ENCODE peak calls at places on chromosome 13, in six cellular contexts. V, G, L, K, E and D are unnamed samples.

GRCh38 chr13:80654638-80655249 is 313.8 kb upstream of the SPRY2 start:
- DNase-seq in V (peak), G (peak), L (no peak), K (no peak), E (no peak), D (no peak)

GRCh38 chr13:73335226-73335625 is 276.4 kb downstream of the KLF5 start:
- DNase-seq in V (no peak), G (no peak), L (no peak), K (peak), E (no peak), D (peak)

GRCh38 chr13:71758823-71759222 is 108.2 kb downstream of the DACH1 start:
- DNase-seq in V (no peak), G (no peak), L (no peak), K (no peak), E (no peak), D (no peak)

GRCh38 chr13:80224468-80224867 is 116.5 kb downstream of the SPRY2 start:
- DNase-seq in V (no peak), G (no peak), L (no peak), K (no peak), E (no peak), D (peak)

GRCh38 chr13:59304596-59304995 is 859.1 kb downstream of the DIAPH3 start:
- DNase-seq in V (no peak), G (no peak), L (no peak), K (no peak), E (no peak), D (no peak)

GRCh38 chr13:76790519-76791289 is 95.5 kb downstream of the KCTD12 start:
- DNase-seq in V (no peak), G (no peak), L (no peak), K (no peak), E (no peak), D (no peak)

GRCh38 chr13:63628310-63628709 is 2212.7 kb upstream of the PCDH20 start:
- DNase-seq in V (no peak), G (no peak), L (no peak), K (no peak), E (no peak), D (no peak)

GRCh38 chr13:19089315-19089714 is 92.3 kb downstream of the TUBA3C start:
- DNase-seq in V (no peak), G (peak), L (no peak), K (no peak), E (no peak), D (no peak)

GRCh38 chr13:24273926-24274325 is 35.5 kb upstream of the C1QTNF9 start:
- DNase-seq in V (no peak), G (no peak), L (no peak), K (no peak), E (no peak), D (no peak)

GRCh38 chr13:35552172-35552844 is 75.8 kb upstream of the MAB21L1 start:
- DNase-seq in V (no peak), G (no peak), L (no peak), K (no peak), E (no peak), D (peak)

GRCh38 chr13:102598061-102598460 is 1.3 kb downstream of the TPP2 start:
- DNase-seq in V (no peak), G (no peak), L (no peak), K (no peak), E (no peak), D (no peak)

GRCh38 chr13:20477394-20477793 is 48.3 kb downstream of the CRYL1 start:
- DNase-seq in V (no peak), G (no peak), L (no peak), K (no peak), E (no peak), D (no peak)

GRCh38 chr13:30371649-30372265 is 50.5 kb upstream of the UBE2L5 start:
- DNase-seq in V (no peak), G (peak), L (peak), K (peak), E (peak), D (peak)

GRCh38 chr13:74920945-74921725 is 560.8 kb downstream of the TBC1D4 start:
- DNase-seq in V (no peak), G (no peak), L (no peak), K (no peak), E (no peak), D (no peak)

GRCh38 chr13:71858647-71859046 is 8.4 kb downstream of the DACH1 start:
- DNase-seq in V (no peak), G (no peak), L (no peak), K (no peak), E (no peak), D (no peak)

GRCh38 chr13:77409412-77409811 is 82.5 kb upstream of the MYCBP2 start:
- DNase-seq in V (no peak), G (no peak), L (no peak), K (no peak), E (no peak), D (no peak)

GRCh38 chr13:95226932-95227718 is 74.1 kb downstream of the ABCC4 start:
- DNase-seq in V (no peak), G (no peak), L (no peak), K (peak), E (no peak), D (no peak)
- H3K27ac ChIP-seq in V (peak), G (no peak), L (no peak), K (peak), E (no peak), D (no peak)

DNA sequence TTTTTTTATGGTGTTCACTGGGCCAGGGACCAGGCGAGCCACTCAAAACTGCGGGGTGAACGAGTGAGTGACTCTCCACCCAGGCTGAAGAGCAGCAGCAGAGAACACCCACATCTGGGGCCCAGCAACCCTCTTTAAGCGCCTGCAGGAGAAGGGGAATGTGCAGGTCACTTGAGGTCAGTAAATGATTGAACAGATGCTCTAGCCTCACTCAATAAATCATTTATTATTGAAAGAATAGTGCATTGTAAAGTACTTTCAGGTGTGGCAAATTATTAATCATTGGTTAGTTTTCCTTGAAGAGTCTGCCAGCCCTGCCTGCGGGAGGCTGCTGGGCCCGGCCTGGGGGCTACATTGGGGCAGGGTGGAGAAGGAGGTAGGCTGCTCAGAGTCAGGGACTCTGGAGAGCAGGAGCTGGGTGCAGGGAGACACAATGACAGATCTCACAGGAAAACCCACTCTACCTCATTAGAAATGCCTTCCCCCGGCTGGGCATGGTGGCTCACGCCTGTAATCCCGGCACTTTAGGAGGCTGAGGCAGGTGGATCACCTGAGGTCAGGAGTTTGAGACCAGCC is 42.5 kb downstream of the ABCC4 start:
- DNase-seq in V (no peak), G (no peak), L (no peak), K (no peak), E (no peak), D (no peak)
- H3K27ac ChIP-seq in V (no peak), G (no peak), L (no peak), K (peak), E (no peak), D (no peak)

DNA sequence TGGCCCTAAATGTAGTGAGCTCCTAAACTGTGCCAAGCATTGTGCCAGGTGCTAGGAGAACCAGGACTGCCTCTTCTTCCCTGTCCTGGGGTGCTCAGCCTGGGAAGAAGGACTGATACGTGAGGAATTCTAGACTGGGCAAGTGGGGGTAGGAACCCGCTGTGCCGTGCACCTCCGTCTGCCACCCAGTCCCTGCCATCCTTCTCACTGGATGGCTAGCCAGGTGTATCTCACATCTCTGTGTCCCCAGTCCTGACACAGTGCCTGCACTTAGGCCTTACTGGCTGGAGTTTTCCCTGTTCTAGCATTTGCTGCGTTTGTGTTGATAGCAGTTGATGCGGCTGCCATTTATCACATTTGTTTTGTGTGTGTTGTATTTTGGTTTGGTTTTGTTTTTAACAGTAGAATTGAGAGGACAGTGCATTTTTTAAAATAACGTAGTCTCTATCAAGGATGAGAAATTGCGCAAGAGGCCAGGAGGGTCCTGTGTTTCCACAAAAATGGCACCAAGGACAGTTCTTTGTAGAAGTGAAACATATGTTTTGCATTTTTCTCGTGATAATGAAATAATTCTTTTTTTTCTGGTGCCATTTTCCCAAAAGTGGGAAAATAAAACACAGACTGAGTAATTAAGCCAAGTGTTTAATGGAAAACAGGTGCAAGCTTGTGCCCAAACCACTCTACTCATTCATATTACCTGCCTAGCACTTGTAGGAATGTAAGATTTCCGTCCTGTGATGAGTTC is 4.7 kb upstream of the GPR183 start:
- DNase-seq in V (no peak), G (no peak), L (no peak), K (no peak), E (no peak), D (no peak)
- H3K27ac ChIP-seq in V (peak), G (no peak), L (no peak), K (peak), E (peak), D (no peak)

GRCh38 chr13:40502236-40502635 is 164.2 kb downstream of the FOXO1 start:
- DNase-seq in V (no peak), G (no peak), L (no peak), K (no peak), E (no peak), D (peak)

GRCh38 chr13:40504641-40505040 is 161.8 kb downstream of the FOXO1 start:
- DNase-seq in V (no peak), G (no peak), L (no peak), K (no peak), E (no peak), D (no peak)

GRCh38 chr13:40503026-40503425 is 163.4 kb downstream of the FOXO1 start:
- DNase-seq in V (no peak), G (no peak), L (no peak), K (no peak), E (no peak), D (no peak)

GRCh38 chr13:40505196-40505595 is 161.2 kb downstream of the FOXO1 start:
- DNase-seq in V (no peak), G (no peak), L (no peak), K (no peak), E (no peak), D (no peak)

GRCh38 chr13:40503966-40504591 is 162.4 kb downstream of the FOXO1 start:
- DNase-seq in V (no peak), G (no peak), L (no peak), K (no peak), E (no peak), D (peak)
- H3K27ac ChIP-seq in V (peak), G (no peak), L (no peak), K (no peak), E (no peak), D (peak)

DNA sequence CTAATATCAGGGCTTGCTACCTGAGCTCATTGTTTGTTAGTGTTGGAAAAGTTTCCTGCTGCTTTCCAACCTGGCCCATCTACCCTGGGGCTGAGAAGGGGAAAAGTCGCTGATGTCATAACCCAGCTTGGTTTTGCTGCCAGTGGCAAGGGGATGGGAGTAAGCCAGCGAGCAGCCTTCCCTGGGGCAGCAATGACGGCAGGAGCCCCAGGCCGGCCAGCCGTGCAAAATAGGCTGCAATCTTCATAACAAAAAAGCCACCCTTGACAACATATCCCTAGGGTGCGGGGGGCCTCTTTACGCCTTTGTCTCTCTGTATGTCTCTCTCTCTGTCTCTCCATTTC is 30.1 kb downstream of the SERP2 start:
- DNase-seq in V (no peak), G (no peak), L (no peak), K (no peak), E (no peak), D (no peak)
- H3K27ac ChIP-seq in V (no peak), G (no peak), L (no peak), K (no peak), E (no peak), D (no peak)

DNA sequence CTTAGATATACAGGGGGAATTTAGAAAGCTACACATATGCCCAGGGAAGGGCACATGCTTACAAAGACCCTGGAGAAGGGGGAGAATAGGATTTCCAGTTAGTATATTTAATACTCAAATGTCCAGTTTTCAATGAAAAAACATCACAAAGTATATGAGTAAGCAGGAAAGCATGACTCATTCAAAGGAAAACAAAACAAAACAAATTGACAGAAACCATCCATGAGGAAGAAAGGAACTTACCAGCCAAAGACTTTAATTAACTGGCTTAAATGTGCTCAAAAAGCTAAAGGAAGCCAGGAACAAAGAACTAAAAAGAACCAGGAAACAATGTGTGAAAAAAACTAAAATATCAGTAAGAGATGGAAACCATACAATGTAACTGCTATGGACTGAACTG is 716.2 kb upstream of the ARGLU1 start:
- DNase-seq in V (no peak), G (no peak), L (no peak), K (no peak), E (no peak), D (no peak)
- H3K27ac ChIP-seq in V (no peak), G (no peak), L (no peak), K (no peak), E (no peak), D (peak)

GRCh38 chr13:66347718-66348117 is 882.4 kb downstream of the PCDH9 start:
- DNase-seq in V (no peak), G (no peak), L (no peak), K (no peak), E (no peak), D (no peak)
- H3K27ac ChIP-seq in V (no peak), G (no peak), L (no peak), K (no peak), E (no peak), D (no peak)

GRCh38 chr13:110715395-110716234 is 2.1 kb downstream of the ING1 start:
- DNase-seq in V (peak), G (peak), L (peak), K (peak), E (peak), D (peak)

GRCh38 chr13:110713642-110713952 is at the start of gene ING1:
- DNase-seq in V (no peak), G (no peak), L (no peak), K (no peak), E (no peak), D (no peak)

GRCh38 chr13:110714798-110715394 is 1.4 kb downstream of the ING1 start:
- DNase-seq in V (peak), G (peak), L (peak), K (no peak), E (no peak), D (no peak)

GRCh38 chr13:110712849-110713641 is 455 bp upstream of the ING1 start:
- DNase-seq in V (peak), G (peak), L (peak), K (peak), E (peak), D (peak)

DNA sequence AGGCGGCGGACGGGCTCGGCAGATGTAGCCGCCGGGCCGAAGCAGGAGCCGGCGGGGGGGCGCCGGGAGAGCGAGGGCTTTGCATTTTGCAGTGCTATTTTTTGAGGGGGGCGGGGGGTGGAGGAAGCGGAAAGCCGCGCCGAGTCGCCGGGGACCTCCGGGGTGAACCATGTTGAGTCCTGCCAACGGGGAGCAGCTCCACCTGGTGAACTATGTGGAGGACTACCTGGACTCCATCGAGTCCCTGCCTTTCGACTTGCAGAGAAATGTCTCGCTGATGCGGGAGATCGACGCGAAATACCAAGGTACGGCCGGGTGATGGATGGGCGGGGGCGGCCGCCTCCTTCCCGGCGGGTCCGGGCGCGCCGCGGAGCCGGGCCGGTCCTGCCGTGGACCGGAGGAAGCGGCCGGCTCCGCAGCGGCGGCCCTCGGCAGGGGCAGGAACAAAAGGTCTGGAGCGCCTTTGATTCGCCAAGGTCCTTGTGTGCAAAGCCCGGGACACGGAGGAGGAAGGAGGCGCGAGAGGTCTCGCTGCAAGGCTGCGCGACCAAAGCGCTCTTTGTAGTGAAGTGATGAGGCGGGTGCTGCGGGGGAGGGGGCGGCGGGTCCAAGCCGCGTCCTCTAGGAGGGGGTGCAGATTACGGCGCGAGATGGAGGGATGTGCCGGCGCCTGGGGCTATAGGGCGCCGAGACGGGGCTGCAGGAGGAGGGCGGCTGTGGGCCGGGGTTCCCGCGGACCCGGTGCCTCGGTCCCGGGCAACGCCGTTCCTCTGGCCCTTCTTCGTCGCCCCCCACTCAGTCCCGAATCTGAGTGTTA is 689 bp downstream of the ING1 start:
- DNase-seq in V (peak), G (peak), L (peak), K (no peak), E (peak), D (no peak)
- H3K27ac ChIP-seq in V (peak), G (peak), L (peak), K (peak), E (peak), D (peak)

GRCh38 chr13:113040597-113041292 is 64.8 kb upstream of the F7 start:
- DNase-seq in V (no peak), G (no peak), L (no peak), K (no peak), E (no peak), D (no peak)
- H3K27ac ChIP-seq in V (no peak), G (no peak), L (no peak), K (no peak), E (no peak), D (no peak)